ENCODE peak calls at places on chromosomes 3 and 15, in five cellular contexts. J is stimulated activated CD4-positive, alpha-beta T cell treated with anti-CD3 and anti-CD28 coated beads, Interleukin-15, amount 100 ng/mL, for 1 hour; X is esophagus squamous epithelium; Q is KBM-7; M is CD8-positive, alpha-beta T cell. K is an unnamed sample.

GRCh38 chr15:79212589-79213139 is 69.9 kb upstream of the ANKRD34C start:
- DNase-seq in J (no peak), X (no peak), Q (no peak), M (no peak), K (no peak)

GRCh38 chr3:161343540-161343939 is 27.8 kb downstream of the SPTSSB start:
- DNase-seq in J (no peak), X (no peak), Q (no peak), M (no peak), K (no peak)

GRCh38 chr15:49096090-49096750 is 50.0 kb upstream of the SECISBP2L start:
- DNase-seq in J (no peak), X (no peak), Q (no peak), M (no peak), K (no peak)

GRCh38 chr3:185687479-185687878 is 101.4 kb downstream of the SENP2 start:
- DNase-seq in J (no peak), X (no peak), Q (no peak), M (no peak), K (no peak)

GRCh38 chr3:197513953-197514785 is 41.6 kb downstream of the BDH1 start:
- DNase-seq in J (no peak), X (no peak), Q (no peak), M (no peak), K (no peak)

GRCh38 chr3:151067158-151067557 is 18.3 kb upstream of the MED12L start:
- DNase-seq in J (no peak), X (no peak), Q (peak), M (no peak), K (no peak)

GRCh38 chr3:57756528-57757401 is 656 bp downstream of the SLMAP start:
- DNase-seq in J (no peak), X (no peak), Q (peak), M (peak), K (peak)

GRCh38 chr15:70361106-70361505 is 263.4 kb upstream of the TLE3 start:
- DNase-seq in J (no peak), X (no peak), Q (no peak), M (no peak), K (no peak)

GRCh38 chr15:67741313-67741712 is 84.0 kb upstream of the SKOR1 start:
- DNase-seq in J (no peak), X (no peak), Q (no peak), M (no peak), K (no peak)

GRCh38 chr15:39454189-39454986 is 126.5 kb upstream of the THBS1 start:
- DNase-seq in J (no peak), X (no peak), Q (no peak), M (no peak), K (peak)

GRCh38 chr15:75641603-75642002 is 1.6 kb upstream of the IMP3 start:
- DNase-seq in J (no peak), X (no peak), Q (peak), M (no peak), K (no peak)

GRCh38 chr3:75140904-75141615 is 523.1 kb upstream of the FRG2C start:
- DNase-seq in J (no peak), X (no peak), Q (no peak), M (no peak), K (no peak)

GRCh38 chr3:102225407-102226132 is 209.2 kb upstream of the ZPLD1 start:
- DNase-seq in J (no peak), X (no peak), Q (peak), M (no peak), K (no peak)

GRCh38 chr3:125001557-125002413 is 54.0 kb downstream of the HEG1 start:
- DNase-seq in J (no peak), X (no peak), Q (no peak), M (no peak), K (no peak)

GRCh38 chr15:48796930-48797329 is 13.9 kb downstream of the CEP152 start:
- DNase-seq in J (no peak), X (no peak), Q (no peak), M (no peak), K (no peak)

GRCh38 chr3:175070946-175071345 is 211.8 kb downstream of the NAALADL2 start:
- DNase-seq in J (no peak), X (no peak), Q (no peak), M (no peak), K (no peak)

GRCh38 chr3:37899101-37899707 is 37.5 kb downstream of the CTDSPL start:
- DNase-seq in J (no peak), X (no peak), Q (no peak), M (no peak), K (peak)

GRCh38 chr3:159865042-159865579 is 123.5 kb upstream of the IL12A start:
- DNase-seq in J (no peak), X (no peak), Q (no peak), M (no peak), K (no peak)

GRCh38 chr15:76312540-76313174 is 1.4 kb upstream of the ETFA start:
- DNase-seq in J (no peak), X (no peak), Q (no peak), M (no peak), K (no peak)

GRCh38 chr3:17742837-17743659 is 617 bp upstream of the TBC1D5 start:
- DNase-seq in J (no peak), X (no peak), Q (no peak), M (no peak), K (no peak)

GRCh38 chr3:164408356-164408755 is 669.9 kb downstream of the SI start:
- DNase-seq in J (no peak), X (no peak), Q (no peak), M (no peak), K (no peak)

GRCh38 chr3:170258105-170258487 is 35.9 kb downstream of the PRKCI start:
- DNase-seq in J (no peak), X (no peak), Q (peak), M (no peak), K (no peak)

GRCh38 chr3:126127904-126128303 is 44.0 kb upstream of the SLC41A3 start:
- DNase-seq in J (no peak), X (no peak), Q (no peak), M (no peak), K (no peak)

GRCh38 chr15:62559049-62559733 is 394.1 kb upstream of the C2CD4B start:
- DNase-seq in J (no peak), X (no peak), Q (no peak), M (no peak), K (no peak)

GRCh38 chr3:20104167-20104661 is 64.0 kb downstream of the KAT2B start:
- DNase-seq in J (no peak), X (no peak), Q (peak), M (no peak), K (peak)

GRCh38 chr15:56428821-56429458 is 36.0 kb downstream of the MNS1 start:
- DNase-seq in J (no peak), X (no peak), Q (peak), M (no peak), K (no peak)

GRCh38 chr3:112742934-112743333 is 102.0 kb upstream of the CCDC80 start:
- DNase-seq in J (no peak), X (no peak), Q (no peak), M (no peak), K (no peak)

GRCh38 chr3:159616234-159616825 is 372.3 kb upstream of the IL12A start:
- DNase-seq in J (no peak), X (no peak), Q (peak), M (no peak), K (no peak)

GRCh38 chr15:90219421-90220141 is 14.2 kb downstream of the CIB1 start:
- DNase-seq in J (peak), X (no peak), Q (peak), M (peak), K (peak)

GRCh38 chr15:91407237-91407889 is 307.3 kb downstream of the SV2B start:
- DNase-seq in J (no peak), X (no peak), Q (no peak), M (no peak), K (peak)

GRCh38 chr3:63588897-63589296 is 63.6 kb upstream of the SNTN start:
- DNase-seq in J (no peak), X (no peak), Q (no peak), M (no peak), K (no peak)

GRCh38 chr3:189937302-189938255 is 183.1 kb downstream of the P3H2 start:
- DNase-seq in J (no peak), X (no peak), Q (no peak), M (no peak), K (no peak)

GRCh38 chr3:146189519-146190173 is 28.7 kb upstream of the PLOD2 start:
- DNase-seq in J (no peak), X (no peak), Q (peak), M (no peak), K (peak)

GRCh38 chr15:60328852-60329443 is 68.8 kb downstream of the ANXA2 start:
- DNase-seq in J (no peak), X (no peak), Q (peak), M (peak), K (no peak)